ENCODE peak calls at places on chromosomes 2 and 18, in eight cellular contexts. One of them, this sample, is unnamed.

GRCh38 chr2:67808112-67808511 is 254.7 kb downstream of the C1D start:
- DNase-seq in neural crest cell: no peak
- DNase-seq in NCI-H748 treated with DMSO at 0.1 percent for 48 hours: no peak
- DNase-seq in H7: no peak
- DNase-seq in K562: no peak
- DNase-seq in stromal cell of bone marrow: no peak
- DNase-seq in left lung: no peak
- DNase-seq in HEK293T: no peak
- DNase-seq in this sample: no peak

GRCh38 chr2:135149251-135149650 is 97.2 kb downstream of the RAB3GAP1 start:
- DNase-seq in neural crest cell: no peak
- DNase-seq in NCI-H748 treated with DMSO at 0.1 percent for 48 hours: no peak
- DNase-seq in H7: no peak
- DNase-seq in K562: no peak
- DNase-seq in left lung: no peak
- DNase-seq in HEK293T: no peak
- DNase-seq in stromal cell of bone marrow: no peak
- DNase-seq in this sample: peak

GRCh38 chr2:160973991-160974390 is 186.2 kb upstream of the TANK start:
- DNase-seq in K562: no peak
- DNase-seq in H7: no peak
- DNase-seq in left lung: no peak
- DNase-seq in HEK293T: no peak
- DNase-seq in neural crest cell: no peak
- DNase-seq in NCI-H748 treated with DMSO at 0.1 percent for 48 hours: no peak
- DNase-seq in stromal cell of bone marrow: no peak
- DNase-seq in this sample: no peak

GRCh38 chr2:160405077-160405865 is 88.3 kb downstream of the RBMS1 start:
- DNase-seq in NCI-H748 treated with DMSO at 0.1 percent for 48 hours: peak
- DNase-seq in stromal cell of bone marrow: no peak
- DNase-seq in K562: no peak
- DNase-seq in neural crest cell: peak
- DNase-seq in HEK293T: no peak
- DNase-seq in left lung: no peak
- DNase-seq in H7: peak
- DNase-seq in this sample: peak

GRCh38 chr18:74265546-74266098 is 26.1 kb downstream of the CYB5A start:
- DNase-seq in neural crest cell: no peak
- DNase-seq in NCI-H748 treated with DMSO at 0.1 percent for 48 hours: no peak
- DNase-seq in stromal cell of bone marrow: no peak
- DNase-seq in K562: no peak
- DNase-seq in HEK293T: no peak
- DNase-seq in left lung: no peak
- DNase-seq in H7: no peak
- DNase-seq in this sample: no peak

GRCh38 chr2:50575232-50575631 is 456.7 kb downstream of the NRXN1 start:
- DNase-seq in K562: no peak
- DNase-seq in NCI-H748 treated with DMSO at 0.1 percent for 48 hours: no peak
- DNase-seq in left lung: no peak
- DNase-seq in stromal cell of bone marrow: no peak
- DNase-seq in HEK293T: no peak
- DNase-seq in neural crest cell: no peak
- DNase-seq in H7: peak
- DNase-seq in this sample: no peak

GRCh38 chr2:96098900-96099590 is 17.3 kb downstream of the ADRA2B start:
- DNase-seq in HEK293T: no peak
- DNase-seq in NCI-H748 treated with DMSO at 0.1 percent for 48 hours: no peak
- DNase-seq in stromal cell of bone marrow: no peak
- DNase-seq in neural crest cell: no peak
- DNase-seq in K562: no peak
- DNase-seq in H7: peak
- DNase-seq in left lung: peak
- DNase-seq in this sample: no peak

GRCh38 chr2:177747384-177747783 is 325.2 kb downstream of the PDE11A start:
- DNase-seq in neural crest cell: no peak
- DNase-seq in left lung: no peak
- DNase-seq in H7: no peak
- DNase-seq in stromal cell of bone marrow: no peak
- DNase-seq in NCI-H748 treated with DMSO at 0.1 percent for 48 hours: no peak
- DNase-seq in K562: no peak
- DNase-seq in HEK293T: no peak
- DNase-seq in this sample: no peak

GRCh38 chr2:165144315-165144714 is 59.5 kb downstream of the SCN3A start:
- DNase-seq in K562: no peak
- DNase-seq in stromal cell of bone marrow: no peak
- DNase-seq in left lung: no peak
- DNase-seq in HEK293T: no peak
- DNase-seq in NCI-H748 treated with DMSO at 0.1 percent for 48 hours: no peak
- DNase-seq in neural crest cell: no peak
- DNase-seq in H7: no peak
- DNase-seq in this sample: no peak

GRCh38 chr2:8576525-8577157 is 105.2 kb upstream of the ID2 start:
- DNase-seq in K562: no peak
- DNase-seq in stromal cell of bone marrow: no peak
- DNase-seq in HEK293T: no peak
- DNase-seq in left lung: no peak
- DNase-seq in NCI-H748 treated with DMSO at 0.1 percent for 48 hours: no peak
- DNase-seq in H7: peak
- DNase-seq in neural crest cell: no peak
- DNase-seq in this sample: no peak

GRCh38 chr2:75474115-75474514 is 86.6 kb downstream of the EVA1A start:
- DNase-seq in stromal cell of bone marrow: no peak
- DNase-seq in H7: no peak
- DNase-seq in neural crest cell: no peak
- DNase-seq in K562: no peak
- DNase-seq in HEK293T: no peak
- DNase-seq in left lung: no peak
- DNase-seq in NCI-H748 treated with DMSO at 0.1 percent for 48 hours: no peak
- DNase-seq in this sample: no peak

GRCh38 chr2:152825834-152826233 is 107.4 kb downstream of the ARL6IP6 start:
- DNase-seq in left lung: no peak
- DNase-seq in K562: no peak
- DNase-seq in stromal cell of bone marrow: no peak
- DNase-seq in H7: no peak
- DNase-seq in neural crest cell: no peak
- DNase-seq in NCI-H748 treated with DMSO at 0.1 percent for 48 hours: no peak
- DNase-seq in HEK293T: no peak
- DNase-seq in this sample: no peak

GRCh38 chr2:149877913-149878312 is 290.3 kb upstream of the MMADHC start:
- DNase-seq in HEK293T: no peak
- DNase-seq in K562: no peak
- DNase-seq in H7: no peak
- DNase-seq in neural crest cell: no peak
- DNase-seq in left lung: no peak
- DNase-seq in NCI-H748 treated with DMSO at 0.1 percent for 48 hours: no peak
- DNase-seq in stromal cell of bone marrow: no peak
- DNase-seq in this sample: peak

GRCh38 chr18:49651033-49651432 is 89.2 kb downstream of the LIPG start:
- DNase-seq in neural crest cell: no peak
- DNase-seq in left lung: no peak
- DNase-seq in K562: no peak
- DNase-seq in HEK293T: no peak
- DNase-seq in NCI-H748 treated with DMSO at 0.1 percent for 48 hours: no peak
- DNase-seq in stromal cell of bone marrow: no peak
- DNase-seq in H7: no peak
- DNase-seq in this sample: no peak

GRCh38 chr18:13451661-13452447 is 233.3 kb downstream of the LDLRAD4 start:
- DNase-seq in NCI-H748 treated with DMSO at 0.1 percent for 48 hours: no peak
- DNase-seq in neural crest cell: no peak
- DNase-seq in K562: no peak
- DNase-seq in stromal cell of bone marrow: no peak
- DNase-seq in HEK293T: no peak
- DNase-seq in H7: peak
- DNase-seq in left lung: no peak
- DNase-seq in this sample: no peak

GRCh38 chr2:75130171-75130570 is 69.1 kb downstream of the TACR1 start:
- DNase-seq in neural crest cell: no peak
- DNase-seq in HEK293T: no peak
- DNase-seq in NCI-H748 treated with DMSO at 0.1 percent for 48 hours: no peak
- DNase-seq in H7: peak
- DNase-seq in stromal cell of bone marrow: no peak
- DNase-seq in K562: no peak
- DNase-seq in left lung: no peak
- DNase-seq in this sample: no peak

GRCh38 chr2:14616342-14616741 is 16.2 kb upstream of the LRATD1 start:
- DNase-seq in NCI-H748 treated with DMSO at 0.1 percent for 48 hours: no peak
- DNase-seq in neural crest cell: no peak
- DNase-seq in K562: no peak
- DNase-seq in HEK293T: no peak
- DNase-seq in H7: no peak
- DNase-seq in stromal cell of bone marrow: no peak
- DNase-seq in left lung: no peak
- DNase-seq in this sample: no peak

GRCh38 chr2:219552382-219553167 is 8.7 kb downstream of the TMEM198 start:
- DNase-seq in HEK293T: peak
- DNase-seq in H7: peak
- DNase-seq in neural crest cell: peak
- DNase-seq in left lung: peak
- DNase-seq in NCI-H748 treated with DMSO at 0.1 percent for 48 hours: peak
- DNase-seq in stromal cell of bone marrow: peak
- DNase-seq in K562: peak
- DNase-seq in this sample: peak

GRCh38 chr2:125169764-125170146 is 1144.7 kb downstream of the CNTNAP5 start:
- DNase-seq in H7: no peak
- DNase-seq in stromal cell of bone marrow: no peak
- DNase-seq in K562: no peak
- DNase-seq in NCI-H748 treated with DMSO at 0.1 percent for 48 hours: no peak
- DNase-seq in HEK293T: no peak
- DNase-seq in neural crest cell: no peak
- DNase-seq in left lung: no peak
- DNase-seq in this sample: no peak

GRCh38 chr18:68803371-68803770 is 5.5 kb downstream of the CCDC102B start:
- DNase-seq in K562: no peak
- DNase-seq in neural crest cell: no peak
- DNase-seq in NCI-H748 treated with DMSO at 0.1 percent for 48 hours: no peak
- DNase-seq in HEK293T: no peak
- DNase-seq in stromal cell of bone marrow: peak
- DNase-seq in left lung: peak
- DNase-seq in H7: no peak
- DNase-seq in this sample: peak

GRCh38 chr18:77911973-77912372 is 662.3 kb downstream of the GALR1 start:
- DNase-seq in H7: no peak
- DNase-seq in K562: no peak
- DNase-seq in NCI-H748 treated with DMSO at 0.1 percent for 48 hours: peak
- DNase-seq in neural crest cell: no peak
- DNase-seq in left lung: no peak
- DNase-seq in HEK293T: no peak
- DNase-seq in stromal cell of bone marrow: no peak
- DNase-seq in this sample: no peak

GRCh38 chr18:57586243-57587049 is at the start of gene FECH:
- DNase-seq in H7: peak
- DNase-seq in stromal cell of bone marrow: peak
- DNase-seq in NCI-H748 treated with DMSO at 0.1 percent for 48 hours: peak
- DNase-seq in HEK293T: peak
- DNase-seq in left lung: peak
- DNase-seq in neural crest cell: peak
- DNase-seq in K562: peak
- DNase-seq in this sample: peak